ENCODE peak calls at places on chromosomes 13 and 19, in six cellular contexts. U, Y, L, O, T and G are unnamed samples.

GRCh38 chr13:32585625-32586021 is 629 bp upstream of the PDS5B start:
- DNase-seq in U (no peak), Y (no peak), L (no peak), O (no peak), T (no peak), G (no peak)

GRCh38 chr13:108176685-108177274 is 38.6 kb downstream of the LIG4 start:
- DNase-seq in U (peak), Y (peak), L (peak), O (no peak), T (peak), G (peak)

GRCh38 chr19:52028780-52029123 is 573 bp upstream of the ZNF614 start:
- DNase-seq in U (no peak), Y (no peak), L (no peak), O (no peak), T (no peak), G (no peak)

GRCh38 chr13:38979891-38980627 is 10.6 kb downstream of the STOML3 start:
- DNase-seq in U (no peak), Y (no peak), L (no peak), O (no peak), T (no peak), G (no peak)

GRCh38 chr13:99018418-99019180 is 40.7 kb upstream of the DOCK9 start:
- DNase-seq in U (no peak), Y (no peak), L (no peak), O (no peak), T (no peak), G (no peak)

GRCh38 chr13:79749985-79750551 is 269.1 kb downstream of the NDFIP2 start:
- DNase-seq in U (peak), Y (no peak), L (no peak), O (no peak), T (peak), G (peak)

GRCh38 chr19:10227215-10227971 is 3.7 kb downstream of the S1PR2 start:
- DNase-seq in U (no peak), Y (peak), L (no peak), O (no peak), T (no peak), G (peak)

GRCh38 chr13:26024558-26024957 is 27.3 kb downstream of the SHISA2 start:
- DNase-seq in U (no peak), Y (no peak), L (no peak), O (no peak), T (peak), G (no peak)

GRCh38 chr19:4376991-4377781 is 23.2 kb downstream of the SH3GL1 start:
- DNase-seq in U (no peak), Y (no peak), L (no peak), O (no peak), T (no peak), G (no peak)

GRCh38 chr19:3251229-3251628 is 26.8 kb downstream of the CELF5 start:
- DNase-seq in U (no peak), Y (no peak), L (no peak), O (no peak), T (no peak), G (no peak)

GRCh38 chr19:3252650-3253049 is 28.2 kb downstream of the CELF5 start:
- DNase-seq in U (no peak), Y (no peak), L (no peak), O (no peak), T (no peak), G (no peak)

GRCh38 chr19:3248728-3249315 is 24.4 kb downstream of the CELF5 start:
- DNase-seq in U (no peak), Y (no peak), L (no peak), O (no peak), T (no peak), G (no peak)

GRCh38 chr19:3249408-3249807 is 24.9 kb downstream of the CELF5 start:
- DNase-seq in U (peak), Y (peak), L (peak), O (no peak), T (no peak), G (peak)

DNA sequence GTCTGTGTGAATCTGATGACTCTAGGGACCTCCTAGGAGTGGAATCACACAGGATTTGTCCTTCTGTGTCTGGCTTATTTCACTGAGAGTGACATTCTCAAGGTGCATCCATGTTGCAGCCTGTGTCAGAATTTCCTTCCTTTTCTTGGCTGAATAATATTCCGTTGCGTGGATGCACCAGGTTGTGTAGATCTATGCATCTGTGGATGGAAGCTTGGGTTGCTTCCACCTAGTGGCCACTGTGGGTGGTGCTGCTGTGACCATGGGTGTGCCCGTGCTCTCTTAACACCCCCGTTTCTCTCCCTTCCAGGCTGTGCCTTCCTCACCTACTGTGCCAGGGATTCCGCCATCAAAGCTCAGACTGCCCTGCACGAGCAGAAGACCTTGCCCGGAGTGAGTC is 26.2 kb downstream of the CELF5 start:
- DNase-seq in U (peak), Y (peak), L (peak), O (no peak), T (no peak), G (peak)
- TF ChIP-seq JUN in U (no peak), Y (no peak), L (no peak), O (no peak), T (no peak), G (no peak)

DNA sequence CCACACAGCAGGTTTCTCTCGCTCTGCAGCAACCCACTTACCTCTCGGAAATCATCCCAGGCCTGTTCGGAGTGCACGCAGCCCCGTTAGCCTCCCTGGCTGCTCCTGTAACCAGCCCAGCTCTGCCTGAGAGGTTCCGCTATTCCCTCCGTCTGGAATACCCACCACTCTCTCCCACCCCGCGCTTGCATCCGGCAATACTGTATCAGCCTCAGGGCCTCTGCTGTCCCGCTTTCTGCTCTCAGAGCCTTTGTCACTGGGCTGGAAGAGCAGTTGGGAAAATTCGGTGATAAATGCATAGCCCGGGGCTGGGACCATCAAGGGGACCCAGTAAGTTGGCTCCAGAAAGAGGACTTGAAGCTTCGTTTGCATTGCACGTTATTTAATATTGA is 759 bp upstream of the TLE6 start:
- DNase-seq in U (no peak), Y (no peak), L (no peak), O (no peak), T (no peak), G (no peak)
- TF ChIP-seq JUN in U (no peak), Y (no peak), L (no peak), O (no peak), T (no peak), G (no peak)

DNA sequence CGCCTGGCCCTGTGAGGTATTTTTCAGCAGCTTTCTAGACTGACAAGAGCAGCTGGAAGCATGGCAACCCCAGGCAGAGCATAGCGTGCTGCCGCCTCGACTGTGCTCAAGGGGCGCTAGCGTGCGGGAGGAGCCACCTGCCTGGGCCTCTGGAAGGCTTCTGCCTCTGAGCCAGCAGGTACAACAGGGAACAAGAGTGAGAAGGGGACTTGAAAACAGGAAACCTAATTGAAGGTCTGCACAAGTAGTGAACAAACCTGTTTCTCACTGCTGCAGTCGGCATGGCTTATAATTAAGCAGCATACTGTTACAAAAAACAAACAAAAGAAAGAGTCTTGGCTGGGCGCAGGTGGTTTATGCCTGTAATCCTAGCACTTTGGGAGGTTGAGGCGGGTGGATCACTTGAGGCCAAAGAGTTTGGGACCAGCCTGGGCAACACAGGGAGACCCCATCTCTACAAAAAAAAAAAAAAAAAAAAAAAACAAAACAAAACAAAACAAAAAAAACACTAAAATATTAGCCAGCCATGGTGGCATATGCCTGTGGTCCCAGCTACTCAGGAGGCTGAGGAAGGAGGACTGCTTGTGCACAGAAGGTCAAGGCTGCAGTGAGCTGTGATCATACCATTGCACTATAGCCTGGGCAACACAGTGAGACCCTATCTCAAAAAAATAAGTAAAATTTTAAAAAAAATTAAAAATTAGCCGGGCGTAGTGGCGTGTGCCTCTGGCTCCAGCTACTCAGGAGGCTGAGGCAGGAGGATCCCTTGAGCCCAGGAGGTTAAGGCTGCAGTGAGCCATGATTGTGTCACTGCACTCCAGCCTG is 12.6 kb upstream of the GARRE1 start:
- DNase-seq in U (peak), Y (peak), L (peak), O (peak), T (no peak), G (peak)
- TF ChIP-seq JUN in U (no peak), Y (no peak), L (no peak), O (no peak), T (no peak), G (no peak)

DNA sequence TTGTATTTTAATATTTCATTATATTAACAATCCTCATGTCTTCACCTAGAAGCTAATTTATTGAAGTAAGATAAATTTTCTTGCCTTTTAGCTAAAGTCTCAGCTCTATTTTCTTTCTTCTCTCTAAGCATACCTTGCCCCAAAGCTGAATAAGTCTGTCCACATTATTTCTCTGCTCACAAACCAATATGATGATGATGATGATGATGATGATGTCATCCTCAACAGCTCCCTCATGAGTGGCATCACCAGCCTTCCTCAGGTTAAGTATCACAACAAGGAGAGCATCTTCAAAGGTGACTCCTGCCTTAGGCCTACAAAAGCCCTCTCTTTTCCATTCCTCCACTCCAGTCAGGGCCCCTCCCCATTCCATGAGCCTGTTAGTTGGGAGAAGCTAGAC is 31.9 kb upstream of the ATP12A start:
- DNase-seq in U (no peak), Y (no peak), L (no peak), O (no peak), T (no peak), G (no peak)
- TF ChIP-seq JUN in U (no peak), Y (no peak), L (no peak), O (no peak), T (peak), G (no peak)

GRCh38 chr19:1266116-1266817 is 2.9 kb upstream of the CIRBP start:
- DNase-seq in U (peak), Y (peak), L (peak), O (no peak), T (peak), G (peak)
- TF ChIP-seq JUN in U (no peak), Y (no peak), L (no peak), O (no peak), T (no peak), G (no peak)

DNA sequence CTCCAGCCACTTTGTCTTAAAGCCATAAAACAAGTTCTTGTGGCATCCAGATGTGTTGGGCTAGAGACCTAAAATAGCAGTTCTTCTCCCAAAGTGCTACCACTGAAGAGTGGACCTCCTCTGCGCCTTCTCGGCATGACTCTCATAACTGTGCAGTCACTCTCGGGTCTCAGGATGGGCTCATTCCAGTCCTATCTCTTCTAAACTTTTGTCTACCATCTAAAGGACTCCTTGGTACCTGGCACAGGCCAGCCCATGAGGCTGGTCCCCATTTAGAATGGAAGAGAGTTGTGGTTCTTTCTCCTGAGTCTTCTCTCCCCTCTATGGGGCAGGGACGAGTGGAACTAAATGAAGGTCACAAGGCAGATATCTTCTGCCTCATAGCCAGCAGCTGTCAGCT is 272.0 kb upstream of the TMTC4 start:
- DNase-seq in U (no peak), Y (no peak), L (no peak), O (no peak), T (no peak), G (no peak)
- TF ChIP-seq JUN in U (no peak), Y (no peak), L (no peak), O (no peak), T (no peak), G (no peak)

DNA sequence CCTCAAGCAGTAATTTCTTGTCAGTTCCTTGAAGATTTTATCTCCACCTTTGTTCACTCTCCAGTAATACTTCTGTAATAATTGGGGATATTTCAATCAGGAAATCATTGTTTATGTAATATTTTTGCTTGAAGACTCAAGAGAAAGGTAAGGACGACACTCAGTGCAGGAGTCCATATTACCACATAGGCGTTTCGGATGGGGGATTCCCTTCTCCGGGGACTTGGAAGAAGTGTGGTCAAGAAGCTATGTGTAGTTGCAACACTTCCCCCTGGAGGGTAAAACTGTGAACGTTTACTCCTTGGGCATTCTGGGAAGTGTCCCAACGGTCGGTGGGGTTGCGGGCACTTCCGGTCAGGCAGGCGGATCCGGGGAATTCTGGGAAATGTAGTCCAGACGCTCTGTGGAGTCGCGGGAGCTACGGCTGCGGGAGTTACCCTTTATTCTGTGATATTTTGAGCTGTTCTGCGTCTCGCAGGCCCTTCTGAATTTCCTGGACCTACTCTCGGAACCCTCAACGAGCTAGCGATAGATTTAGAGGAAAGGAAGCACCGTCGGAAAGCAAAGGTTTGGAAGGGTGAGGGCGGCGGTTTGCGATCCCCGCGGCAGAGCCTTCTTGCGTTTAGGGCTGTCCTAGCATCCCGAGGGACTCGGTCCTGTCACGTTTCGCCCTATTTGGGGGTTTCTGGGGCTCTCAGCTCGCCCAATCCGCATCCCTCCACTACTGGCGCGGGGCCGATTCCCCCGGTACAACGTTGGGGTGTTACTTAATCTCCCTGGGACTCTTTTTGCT is at the start of gene ZNF221:
- DNase-seq in U (peak), Y (peak), L (peak), O (peak), T (peak), G (peak)
- TF ChIP-seq JUN in U (no peak), Y (no peak), L (peak), O (no peak), T (no peak), G (no peak)

GRCh38 chr13:114079601-114080536 is 52.6 kb downstream of the RASA3 start:
- DNase-seq in U (no peak), Y (no peak), L (no peak), O (no peak), T (no peak), G (peak)
- TF ChIP-seq JUN in U (no peak), Y (no peak), L (no peak), O (no peak), T (no peak), G (no peak)

DNA sequence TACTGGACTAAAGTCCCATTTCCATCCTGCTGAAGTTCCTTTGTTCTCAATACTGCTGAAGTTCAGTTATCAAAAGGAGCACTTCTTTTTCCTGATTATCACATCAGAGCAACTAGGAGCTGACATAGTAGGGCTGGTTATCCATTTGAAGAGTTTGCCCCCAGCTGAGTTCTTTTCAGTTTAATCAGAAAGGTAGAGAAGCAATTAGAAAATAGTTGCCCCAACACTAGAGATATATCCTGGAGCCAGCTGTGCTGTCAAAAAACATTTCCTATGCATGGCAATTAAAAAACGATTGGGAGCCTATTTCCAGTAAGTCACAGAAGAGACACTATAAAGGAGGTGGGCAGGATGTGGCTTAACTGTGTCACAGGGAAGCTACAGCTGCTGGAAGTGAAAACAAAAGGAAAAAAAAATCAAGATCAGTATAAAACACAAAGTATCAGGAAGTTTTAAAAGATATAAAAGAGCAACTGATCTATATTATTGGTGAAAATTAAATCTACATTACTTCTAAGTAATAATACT is 155.7 kb upstream of the SLITRK1 start:
- DNase-seq in U (no peak), Y (no peak), L (no peak), O (no peak), T (no peak), G (no peak)
- TF ChIP-seq JUN in U (no peak), Y (no peak), L (no peak), O (no peak), T (no peak), G (no peak)